ENCODE peak calls at places on chromosome 18, in ten cellular contexts. E is left ventricle myocardium inferior; F is HCT116; O is body of pancreas; Q is nephron progenitor cell; K is activated CD8-positive, alpha-beta T cell treated with anti-CD3 and anti-CD28 coated beads for 36 hours; G is bronchial epithelial cell; L is CD4-positive, alpha-beta T cell; N is heart right ventricle; R is GM13977. J is an unnamed sample.
A peak's percentile ranks its signal among the peaks of the same experiment; 100 is the strongest.

GRCh38 chr18:11008544-11008943 is 140.8 kb downstream of the PIEZO2 start:
- DNase-seq in F (no peak), G (no peak), N (no peak), O (no peak), L (no peak), K (no peak), R (no peak), Q (no peak), E (no peak), J (no peak)

GRCh38 chr18:31373641-31374040 is 2.9 kb upstream of the DSG4 start:
- DNase-seq in R (no peak), N (no peak), E (no peak), Q (no peak), L (no peak), F (no peak), G (peak; percentile 28), K (no peak), O (no peak), J (no peak)

GRCh38 chr18:61541673-61542072 is 208.4 kb downstream of the CDH20 start:
- DNase-seq in N (no peak), G (peak; percentile 94), O (no peak), R (no peak), L (no peak), E (no peak), K (no peak), Q (no peak), F (no peak), J (no peak)

GRCh38 chr18:48952287-48953095 is 1.7 kb upstream of the SMAD7 start:
- DNase-seq in R (peak; percentile 67), N (peak; percentile 80), L (peak; percentile 32), F (no peak), E (peak; percentile 85), O (peak; percentile 82), Q (peak; percentile 86), G (peak; percentile 63), K (peak; percentile 49), J (peak; percentile 77)

GRCh38 chr18:76452357-76452756 is 42.7 kb downstream of the ZNF516 start:
- DNase-seq in O (peak; percentile 4), R (no peak), Q (no peak), L (no peak), K (no peak), E (no peak), N (no peak), F (no peak), G (no peak), J (no peak)

GRCh38 chr18:77250926-77251729 is 1.5 kb downstream of the GALR1 start:
- DNase-seq in E (no peak), L (no peak), N (no peak), G (no peak), K (no peak), R (no peak), F (no peak), Q (peak; percentile 47), O (no peak), J (peak; percentile 36)

GRCh38 chr18:26703170-26703933 is 155.0 kb upstream of the KCTD1 start:
- DNase-seq in E (no peak), K (no peak), O (no peak), Q (no peak), L (no peak), N (no peak), R (no peak), G (no peak), F (no peak), J (no peak)

GRCh38 chr18:77098554-77099174 is 33.9 kb downstream of the MBP start:
- DNase-seq in N (no peak), K (no peak), E (no peak), G (no peak), O (no peak), Q (no peak), F (no peak), L (no peak), R (no peak), J (no peak)

GRCh38 chr18:35695384-35695783 is 113.8 kb downstream of the GALNT1 start:
- DNase-seq in K (no peak), F (no peak), O (no peak), E (no peak), N (no peak), G (no peak), R (no peak), L (no peak), Q (no peak), J (no peak)

GRCh38 chr18:25289040-25289631 is 62.8 kb downstream of the ZNF521 start:
- DNase-seq in E (no peak), F (no peak), G (peak; percentile 10), L (no peak), R (no peak), K (no peak), O (no peak), N (no peak), Q (peak; percentile 22), J (no peak)

GRCh38 chr18:9653390-9653789 is 39.0 kb upstream of the PPP4R1 start:
- DNase-seq in G (no peak), K (no peak), F (no peak), L (no peak), R (no peak), E (peak; percentile 36), O (peak; percentile 76), N (peak; percentile 45), Q (no peak), J (no peak)

GRCh38 chr18:78904179-78904531 is 75.5 kb upstream of the SALL3 start:
- DNase-seq in O (no peak), K (no peak), N (no peak), Q (no peak), R (no peak), L (no peak), E (no peak), F (no peak), G (no peak), J (no peak)

GRCh38 chr18:22865354-22866116 is 67.6 kb upstream of the RBBP8 start:
- DNase-seq in R (no peak), O (no peak), Q (no peak), G (peak; percentile 19), E (no peak), N (no peak), L (no peak), F (no peak), K (no peak), J (no peak)

GRCh38 chr18:69898241-69898861 is 49.3 kb downstream of the CD226 start:
- DNase-seq in O (no peak), N (no peak), L (no peak), Q (no peak), G (no peak), E (no peak), R (peak; percentile 18), K (peak; percentile 55), F (no peak), J (peak; percentile 48)

GRCh38 chr18:383135-383534 is 115.3 kb upstream of the THOC1 start:
- DNase-seq in Q (no peak), L (no peak), F (no peak), G (no peak), N (no peak), R (no peak), O (no peak), K (no peak), E (no peak), J (no peak)

GRCh38 chr18:52237551-52237950 is 102.4 kb upstream of the DCC start:
- DNase-seq in F (no peak), K (no peak), R (no peak), G (peak; percentile 91), O (no peak), Q (no peak), E (no peak), N (no peak), L (no peak), J (no peak)

GRCh38 chr18:48616484-48617255 is 77.8 kb downstream of the CTIF start:
- DNase-seq in N (no peak), G (peak; percentile 55), R (no peak), K (no peak), Q (no peak), F (no peak), L (no peak), E (no peak), O (no peak), J (no peak)

GRCh38 chr18:48997985-48998831 is 47.4 kb upstream of the SMAD7 start:
- DNase-seq in G (peak; percentile 97), F (peak; percentile 91), N (peak; percentile 56), O (peak; percentile 37), R (no peak), E (peak; percentile 49), Q (peak; percentile 36), K (no peak), L (no peak), J (no peak)

DNA sequence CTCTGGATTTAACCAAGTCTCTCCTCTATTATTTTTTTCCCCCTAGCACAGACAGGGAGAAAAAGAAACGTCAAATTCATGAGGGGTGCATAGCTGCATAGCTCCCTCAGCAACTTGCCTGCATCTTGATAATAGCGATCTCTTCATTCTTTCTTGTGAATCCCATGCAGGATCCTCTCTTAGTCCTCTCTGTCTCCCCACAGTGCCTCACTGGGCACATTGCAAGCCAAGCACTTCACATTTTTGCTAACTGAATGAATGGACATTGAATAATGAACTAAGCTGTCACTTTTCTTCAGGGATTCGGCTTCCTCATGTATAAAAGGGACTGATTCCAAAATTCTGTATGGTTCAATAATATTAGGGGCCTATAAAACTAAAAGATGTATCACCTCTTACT is 2.9 kb upstream of the EPB41L3 start:
- DNase-seq in O (no peak), N (no peak), G (peak; percentile 3), Q (peak; percentile 31), E (no peak), R (no peak), K (no peak), F (no peak), L (no peak), J (peak; percentile 25)
- TF ChIP-seq CTCF in O (no peak), N (peak; percentile 21), G (no peak), Q (peak; percentile 45), E (peak; percentile 48), R (peak; percentile 12), K (no peak), F (no peak), L (peak; percentile 18), J (no peak)

GRCh38 chr18:5057348-5058012 is 139.6 kb downstream of the AKAIN1 start:
- DNase-seq in F (peak; percentile 21), O (peak; percentile 61), E (peak; percentile 23), R (peak; percentile 48), G (peak; percentile 28), L (peak; percentile 22), Q (peak; percentile 76), K (peak; percentile 68), N (peak; percentile 29), J (peak; percentile 61)
- TF ChIP-seq CTCF in F (peak; percentile 51), O (peak; percentile 67), E (peak; percentile 71), R (peak; percentile 77), G (peak; percentile 70), L (peak; percentile 68), Q (peak; percentile 86), K (peak; percentile 77), N (peak; percentile 68), J (peak; percentile 76)

GRCh38 chr18:30280861-30281470 is 761.6 kb downstream of the DSC3 start:
- DNase-seq in R (no peak), O (peak; percentile 13), F (peak; percentile 34), G (peak; percentile 73), K (peak; percentile 2), Q (peak; percentile 27), N (no peak), E (no peak), L (no peak), J (no peak)
- TF ChIP-seq CTCF in R (peak; percentile 63), O (peak; percentile 65), F (peak; percentile 60), G (peak; percentile 52), K (peak; percentile 71), Q (peak; percentile 79), N (peak; percentile 58), E (peak; percentile 66), L (no peak), J (peak; percentile 48)

DNA sequence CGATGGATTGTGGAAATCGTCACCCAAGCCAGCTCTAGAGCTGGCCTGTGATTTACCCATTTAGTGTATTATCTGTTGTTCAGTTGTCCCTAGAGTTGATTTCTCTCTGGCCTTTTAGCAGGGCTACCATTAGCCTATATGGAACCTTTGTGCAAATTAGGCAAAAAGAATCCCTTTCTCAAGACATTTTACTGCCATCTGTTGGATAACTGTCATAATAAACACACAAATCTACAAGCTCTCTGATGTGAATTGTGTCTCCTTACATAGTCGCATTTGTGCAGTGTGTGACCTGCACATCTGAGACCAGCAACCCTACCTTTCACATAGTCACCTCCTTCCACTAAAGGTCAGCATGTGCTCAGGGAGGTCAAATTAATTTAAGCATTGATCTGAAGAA is 34.0 kb downstream of the LOXHD1 start:
- DNase-seq in E (no peak), O (no peak), R (no peak), K (no peak), F (no peak), Q (no peak), G (peak; percentile 45), N (no peak), L (no peak), J (no peak)
- TF ChIP-seq CTCF in E (no peak), O (no peak), R (peak; percentile 18), K (no peak), F (no peak), Q (no peak), G (peak; percentile 5), N (no peak), L (peak; percentile 27), J (no peak)

J was measured in GM20000.